ENCODE peak calls at places on chromosomes 7 and 10, in ten cellular contexts. O is foreskin fibroblast; V is stimulated activated CD8-positive, alpha-beta memory T cell treated with anti-CD3 and anti-CD28 coated beads, Interleukin-12 subunit alpha, Interleukin-12 subunit beta, amount 100 ng/mL, for 4 hours; K is Calu3; N is Right ventricle myocardium inferior; I is T-helper 1 cell; U is SW 1271; H is hypothalamus; S is stimulated activated CD4-positive, alpha-beta T cell treated with anti-CD3 and anti-CD28 coated beads, Interleukin-1b, Interleukin-23, amount 100 ng/mL, for 1 hour; J is trophoblast cell. T is an unnamed sample.

GRCh38 chr10:112565434-112566053 is 118.5 kb downstream of the VTI1A start:
- DNase-seq in O (peak), V (no peak), K (peak), N (no peak), I (no peak), U (peak), H (no peak), S (no peak), J (peak), T (peak)

GRCh38 chr10:73190188-73190587 is 22.3 kb downstream of the FAM149B1 start:
- DNase-seq in O (no peak), V (no peak), K (no peak), N (no peak), I (no peak), U (no peak), H (no peak), S (no peak), J (no peak), T (no peak)

GRCh38 chr10:87635498-87636312 is 24.0 kb upstream of the PAPSS2 start:
- DNase-seq in O (peak), V (no peak), K (peak), N (no peak), I (no peak), U (peak), H (no peak), S (no peak), J (peak), T (no peak)

GRCh38 chr7:106566174-106566573 is 94.8 kb downstream of the CCDC71L start:
- DNase-seq in O (no peak), V (no peak), K (no peak), N (no peak), I (no peak), U (no peak), H (no peak), S (no peak), J (no peak), T (no peak)

GRCh38 chr10:28807760-28808613 is 130.7 kb downstream of the BAMBI start:
- DNase-seq in O (no peak), V (no peak), K (peak), N (no peak), I (no peak), U (no peak), H (no peak), S (no peak), J (no peak), T (no peak)

GRCh38 chr7:16695621-16696237 is 49.7 kb downstream of the BZW2 start:
- DNase-seq in O (peak), V (no peak), K (peak), N (no peak), I (no peak), U (peak), H (no peak), S (no peak), J (peak), T (peak)

GRCh38 chr10:6543431-6544005 is 36.6 kb downstream of the PRKCQ start:
- DNase-seq in O (no peak), V (peak), K (no peak), N (no peak), I (peak), U (no peak), H (no peak), S (no peak), J (no peak), T (no peak)

GRCh38 chr10:110311357-110311949 is 6.7 kb upstream of the SMNDC1 start:
- DNase-seq in O (peak), V (no peak), K (peak), N (no peak), I (peak), U (peak), H (no peak), S (peak), J (peak), T (peak)

GRCh38 chr10:94630017-94630688 is 53.4 kb upstream of the CYP2C18 start:
- DNase-seq in O (no peak), V (no peak), K (no peak), N (no peak), I (no peak), U (peak), H (no peak), S (no peak), J (no peak), T (peak)

GRCh38 chr10:3532644-3533043 is 252.4 kb downstream of the KLF6 start:
- DNase-seq in O (no peak), V (no peak), K (peak), N (peak), I (no peak), U (no peak), H (no peak), S (no peak), J (peak), T (no peak)

GRCh38 chr10:17784701-17785100 is 24.4 kb upstream of the MRC1 start:
- DNase-seq in O (peak), V (no peak), K (no peak), N (no peak), I (no peak), U (no peak), H (no peak), S (no peak), J (no peak), T (no peak)

GRCh38 chr10:122053314-122053713 is 64.4 kb downstream of the TACC2 start:
- DNase-seq in O (no peak), V (no peak), K (no peak), N (no peak), I (no peak), U (no peak), H (no peak), S (no peak), J (no peak), T (no peak)